ENCODE peak calls at places on chromosomes 3 and 15, in four cellular contexts. S is A549, E is K562, I is HepG2. X is an unnamed sample.

GRCh38 chr3:183514048-183514447 is 41.5 kb downstream of the KLHL6 start:
- DNase-seq in E (no peak), S (no peak), I (no peak), X (no peak)

GRCh38 chr3:16802382-16802781 is 82.4 kb upstream of the PLCL2 start:
- DNase-seq in I (no peak), S (no peak), E (no peak), X (no peak)

GRCh38 chr3:186566772-186567071 is 417 bp downstream of the TBCCD1 start:
- DNase-seq in E (no peak), S (no peak), I (no peak), X (no peak)

GRCh38 chr3:124558898-124559649 is 171.2 kb upstream of the UMPS start:
- DNase-seq in I (no peak), S (peak; percentile 81), E (peak; percentile 35), X (no peak)

GRCh38 chr15:57566840-57567239 is 24.9 kb upstream of the MYZAP start:
- DNase-seq in E (no peak), S (no peak), I (no peak), X (no peak)

GRCh38 chr15:33354411-33354810 is 43.6 kb downstream of the RYR3 start:
- DNase-seq in E (no peak), S (no peak), I (no peak), X (no peak)

GRCh38 chr3:31364711-31365110 is 168.0 kb upstream of the STT3B start:
- DNase-seq in I (no peak), S (no peak), E (peak; percentile 23), X (no peak)

GRCh38 chr15:63499611-63500010 is 4.8 kb upstream of the USP3 start:
- DNase-seq in I (no peak), E (no peak), S (no peak), X (no peak)

GRCh38 chr3:12371525-12372140 is 82.8 kb downstream of the PPARG start:
- DNase-seq in I (no peak), S (no peak), E (no peak), X (no peak)

GRCh38 chr3:85939026-85939616 is 980.3 kb downstream of the CADM2 start:
- DNase-seq in I (no peak), S (peak; percentile 5), E (no peak), X (no peak)

GRCh38 chr15:38486946-38487345 is 33.0 kb downstream of the FAM98B start:
- DNase-seq in E (no peak), I (no peak), S (no peak), X (no peak)

GRCh38 chr3:195095035-195095703 is 175.8 kb downstream of the XXYLT1 start:
- DNase-seq in E (no peak), S (no peak), I (no peak), X (no peak)

GRCh38 chr15:99435138-99435695 is 130.6 kb upstream of the MEF2A start:
- DNase-seq in S (no peak), E (no peak), I (no peak), X (no peak)

GRCh38 chr15:96353931-96354730 is 23.6 kb downstream of the NR2F2 start:
- DNase-seq in I (no peak), E (peak; percentile 38), S (no peak), X (no peak)

GRCh38 chr3:106827515-106828213 is 549.6 kb upstream of the CCDC54 start:
- DNase-seq in S (no peak), I (no peak), E (no peak), X (no peak)

GRCh38 chr3:149751551-149751950 is 738 bp downstream of the COMMD2 start:
- DNase-seq in S (no peak), E (peak; percentile 5), I (no peak), X (no peak)

GRCh38 chr15:27601239-27601942 is 497.7 kb downstream of the OCA2 start:
- DNase-seq in E (no peak), I (no peak), S (peak; percentile 64), X (no peak)

GRCh38 chr3:102181202-102181920 is 253.5 kb upstream of the ZPLD1 start:
- DNase-seq in I (no peak), S (peak; percentile 75), E (no peak), X (no peak)

GRCh38 chr3:11212301-11212613 is 58.0 kb downstream of the HRH1 start:
- DNase-seq in I (no peak), E (no peak), S (no peak), X (no peak)

GRCh38 chr15:44034933-44035624 is 160.0 kb downstream of the FRMD5 start:
- DNase-seq in E (no peak), I (no peak), S (no peak), X (no peak)

GRCh38 chr3:105791919-105792786 is 76.7 kb downstream of the CBLB start:
- DNase-seq in E (peak; percentile 8), S (peak; percentile 90), I (peak; percentile 60), X (no peak)

GRCh38 chr3:170589113-170589512 is 3.2 kb upstream of the SLC7A14 start:
- DNase-seq in E (peak; percentile 44), I (no peak), S (no peak), X (no peak)

GRCh38 chr15:94266789-94267188 is 35.4 kb downstream of the MCTP2 start:
- DNase-seq in E (no peak), S (no peak), I (no peak), X (no peak)

GRCh38 chr15:80480909-80481308 is 76.7 kb downstream of the ARNT2 start:
- DNase-seq in I (no peak), E (no peak), S (no peak), X (no peak)
- TF ChIP-seq PHF8 in I (no peak), E (no peak), S (no peak), X (no peak)

DNA sequence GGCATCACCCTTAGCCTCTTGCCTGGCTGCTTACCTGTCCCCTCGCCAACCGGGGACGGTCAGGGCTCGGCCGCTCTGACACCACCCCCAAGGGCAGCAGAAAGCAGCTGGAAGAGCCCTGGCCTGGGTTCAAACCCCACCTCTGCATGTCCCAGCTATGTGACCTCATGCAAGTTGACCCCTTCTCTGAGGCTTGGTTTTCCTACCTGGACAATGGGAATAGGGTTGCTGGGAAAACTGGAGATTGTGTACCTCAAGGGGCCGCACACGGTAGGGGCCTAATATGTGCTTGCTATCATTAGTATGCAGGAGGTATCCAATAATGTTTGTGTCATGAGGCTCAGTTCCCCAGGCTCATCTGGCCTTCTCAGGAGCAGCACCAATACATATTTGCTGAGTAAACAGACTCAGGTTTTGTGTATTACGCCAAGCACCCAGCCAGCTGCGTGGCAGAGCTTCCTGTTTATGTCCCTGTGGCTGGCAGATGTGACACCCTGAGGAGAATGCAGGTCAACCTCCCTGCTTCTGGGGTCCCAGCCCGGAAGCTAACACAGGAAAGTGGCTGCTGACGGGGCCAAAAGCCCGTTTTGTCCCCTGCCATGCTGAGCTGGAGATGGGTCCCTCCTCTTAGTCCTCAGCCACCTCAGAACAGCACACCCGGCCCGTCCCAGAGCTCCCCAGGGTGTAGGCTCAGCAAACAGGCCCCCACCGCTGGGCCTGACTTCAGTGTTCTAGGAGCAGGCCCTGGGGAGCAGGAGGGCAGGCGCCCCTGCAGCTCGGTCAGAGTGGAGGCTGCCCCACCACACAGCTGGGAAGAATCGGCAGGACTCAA is 29.7 kb downstream of the PLXND1 start:
- DNase-seq in S (no peak), I (peak; percentile 33), E (no peak), X (no peak)
- TF ChIP-seq PHF8 in S (no peak), I (no peak), E (no peak), X (no peak)

GRCh38 chr3:55607175-55607574 is 120.1 kb upstream of the WNT5A start:
- DNase-seq in I (no peak), E (no peak), S (no peak), X (no peak)

GRCh38 chr3:55604846-55605245 is 117.7 kb upstream of the WNT5A start:
- DNase-seq in S (no peak), I (no peak), E (no peak), X (no peak)

GRCh38 chr3:55604414-55604813 is 117.3 kb upstream of the WNT5A start:
- DNase-seq in I (no peak), E (no peak), S (no peak), X (no peak)

GRCh38 chr3:55607844-55608243 is 120.7 kb upstream of the WNT5A start:
- DNase-seq in I (no peak), S (no peak), E (no peak), X (no peak)

DNA sequence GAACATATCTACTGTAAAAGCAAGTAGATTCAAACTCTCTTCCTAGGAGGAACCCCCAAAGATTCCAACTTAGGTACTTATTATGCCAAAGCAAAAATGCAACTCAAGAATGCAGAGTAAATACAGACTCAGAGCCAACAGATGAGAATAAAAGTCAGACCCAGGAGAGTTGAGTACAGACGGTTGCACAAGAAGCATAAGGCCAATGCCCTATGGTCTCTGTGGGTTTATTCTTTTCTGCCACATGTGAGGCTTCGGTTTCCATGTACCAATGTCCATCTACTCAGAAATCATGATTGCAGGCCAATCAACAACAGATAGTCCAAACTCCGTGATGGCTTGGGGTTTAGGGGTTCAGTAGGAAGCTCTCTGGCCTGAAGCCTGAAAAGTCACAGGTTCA is 118.7 kb upstream of the WNT5A start:
- DNase-seq in S (no peak), E (no peak), I (no peak), X (no peak)
- TF ChIP-seq PHF8 in S (no peak), E (no peak), I (no peak), X (no peak)

GRCh38 chr3:119305271-119305670 is 11.1 kb downstream of the ARHGAP31 start:
- DNase-seq in I (no peak), S (no peak), E (no peak), X (no peak)
- TF ChIP-seq PHF8 in I (no peak), S (no peak), E (no peak), X (no peak)

GRCh38 chr3:148694116-148694515 is 3.6 kb upstream of the AGTR1 start:
- DNase-seq in E (no peak), I (no peak), S (no peak), X (no peak)

GRCh38 chr3:148698190-148698806 is 595 bp downstream of the AGTR1 start:
- DNase-seq in E (no peak), I (no peak), S (no peak), X (no peak)

DNA sequence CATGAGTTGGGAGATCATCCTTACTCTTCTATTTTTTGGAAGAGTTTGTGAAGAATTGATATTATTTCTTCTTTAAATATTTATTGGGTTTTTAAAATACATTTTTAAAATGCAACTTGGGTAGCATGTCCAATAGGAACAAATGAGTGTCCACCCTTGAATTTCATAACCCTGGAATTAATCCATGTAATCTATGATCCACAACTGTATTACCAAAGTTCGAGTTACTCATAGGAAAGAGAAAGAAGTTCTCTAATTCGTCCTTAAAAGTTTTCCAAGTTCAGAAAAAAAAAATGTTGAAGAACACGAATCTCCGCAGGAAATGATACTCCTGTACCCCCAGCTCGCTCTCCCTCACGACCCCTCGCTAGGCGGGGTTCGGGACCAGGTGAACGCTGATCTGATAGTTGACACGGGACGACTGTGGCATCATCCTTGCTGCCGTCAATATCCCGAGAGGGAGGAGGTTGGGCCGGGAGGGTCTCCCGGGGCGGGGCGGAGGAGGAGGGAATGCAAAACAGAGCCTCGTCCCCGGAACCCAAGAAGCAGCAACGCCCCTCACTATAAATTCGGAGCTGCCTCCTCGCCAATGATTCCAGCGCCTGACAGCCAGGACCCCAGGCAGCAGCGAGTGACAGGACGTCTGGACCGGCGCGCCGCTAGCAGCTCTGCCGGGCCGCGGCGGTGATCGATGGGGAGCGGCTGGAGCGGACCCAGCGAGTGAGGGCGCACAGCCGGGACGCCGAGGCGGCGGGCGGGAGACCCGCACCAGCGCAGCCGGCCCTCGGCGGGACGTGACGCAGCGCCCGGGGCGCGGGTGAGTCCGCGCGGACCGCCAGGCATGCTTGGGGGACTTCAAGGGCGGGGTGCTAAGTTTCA is at the start of gene AGTR1:
- DNase-seq in I (no peak), S (peak; percentile 38), E (no peak), X (peak; percentile 79)
- TF ChIP-seq PHF8 in I (no peak), S (no peak), E (no peak), X (no peak)

X was measured in H1.